ENCODE peak calls at places on chromosome 2, in four cellular contexts. H, G, A and E are unnamed samples.
A peak's percentile ranks its signal among the peaks of the same experiment; 100 is the strongest.

GRCh38 chr2:239946570-239947311 is 78.4 kb downstream of the NDUFA10 start:
- DNase-seq in H (no peak), G (peak; percentile 53), A (no peak), E (peak; percentile 59)

GRCh38 chr2:223459328-223459939 is 142.7 kb downstream of the SCG2 start:
- DNase-seq in H (no peak), G (no peak), A (no peak), E (no peak)

GRCh38 chr2:55403177-55403998 is 16.3 kb downstream of the CCDC88A start:
- DNase-seq in H (no peak), G (no peak), A (no peak), E (no peak)

GRCh38 chr2:160222546-160223281 is 22.6 kb upstream of the ITGB6 start:
- DNase-seq in H (no peak), G (no peak), A (no peak), E (no peak)

GRCh38 chr2:109102588-109103233 is 26.3 kb upstream of the SH3RF3 start:
- DNase-seq in H (peak; percentile 30), G (no peak), A (no peak), E (no peak)

GRCh38 chr2:149899390-149899789 is 311.8 kb upstream of the MMADHC start:
- DNase-seq in H (no peak), G (no peak), A (no peak), E (no peak)

GRCh38 chr2:240466579-240467148 is 31.2 kb downstream of the GPC1 start:
- DNase-seq in H (peak; percentile 1), G (peak; percentile 63), A (no peak), E (no peak)

GRCh38 chr2:5694016-5694690 is 2.0 kb downstream of the SOX11 start:
- DNase-seq in H (peak; percentile 64), G (no peak), A (no peak), E (no peak)

DNA sequence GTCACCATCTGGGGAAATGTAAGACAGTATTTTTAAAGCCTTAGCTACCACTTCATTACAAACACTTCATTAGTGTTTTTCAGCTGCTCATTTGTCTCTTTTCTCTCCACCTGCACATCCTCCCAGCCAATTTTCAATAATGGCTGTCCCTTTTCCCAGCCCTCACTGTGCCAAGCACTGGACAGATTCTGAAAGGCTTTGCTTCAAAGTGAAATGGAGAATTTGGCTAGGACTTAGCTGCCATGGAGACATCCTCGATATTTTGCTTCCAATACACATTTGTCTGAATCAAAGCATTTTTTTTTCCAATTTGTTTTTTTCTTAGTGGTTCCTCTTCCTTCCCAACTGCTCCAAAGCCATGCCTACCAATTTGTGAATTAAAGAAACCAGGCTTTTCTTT is 272.4 kb upstream of the NRXN1 start:
- DNase-seq in H (no peak), G (no peak), A (no peak), E (no peak)
- H3K4me3 ChIP-seq in H (no peak overlapping the region), G (no peak overlapping the region), A (no peak overlapping the region), E (no peak overlapping the region)

DNA sequence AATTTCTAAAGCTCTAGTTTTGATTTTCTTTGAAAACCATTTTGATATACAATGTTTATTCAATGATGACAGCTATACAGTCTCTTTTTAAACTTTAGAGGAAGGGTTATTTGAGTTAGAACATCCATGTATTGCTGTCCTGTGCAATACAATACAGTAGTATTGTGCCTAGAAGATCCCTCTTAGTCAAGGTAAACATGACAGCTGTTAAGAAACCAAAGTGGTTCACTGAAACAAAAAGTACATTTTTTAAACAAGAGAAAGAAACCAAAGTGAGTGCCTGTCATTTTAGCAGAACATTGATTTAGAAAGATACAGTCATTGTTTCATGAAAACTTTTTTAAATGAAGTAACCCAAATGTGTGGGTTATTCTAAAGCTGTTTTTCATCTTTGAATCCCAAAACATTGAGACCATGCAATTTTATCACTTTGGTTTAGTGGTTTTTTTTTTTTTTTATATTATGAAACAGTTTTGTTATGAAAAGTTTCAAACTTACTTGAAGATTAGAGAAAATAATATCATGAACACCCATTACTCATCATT is 15.5 kb downstream of the ITPRID2 start:
- DNase-seq in H (no peak), G (no peak), A (no peak), E (no peak)
- H3K4me1 ChIP-seq in H (peaks cover 11% of the 10 kb centered on the region), G (no peaks in the 10 kb centered on the region), A (no peaks in the 10 kb centered on the region), E (peaks cover 2% of the 10 kb centered on the region)

GRCh38 chr2:45860136-45861106 is 208.9 kb downstream of the PRKCE start:
- DNase-seq in H (peak; percentile 77), G (no peak), A (peak; percentile 39), E (no peak)
- H3K27ac ChIP-seq in H (peak overlapping the region; percentile 91), G (no peak overlapping the region), A (no peak overlapping the region), E (no peak overlapping the region)

DNA sequence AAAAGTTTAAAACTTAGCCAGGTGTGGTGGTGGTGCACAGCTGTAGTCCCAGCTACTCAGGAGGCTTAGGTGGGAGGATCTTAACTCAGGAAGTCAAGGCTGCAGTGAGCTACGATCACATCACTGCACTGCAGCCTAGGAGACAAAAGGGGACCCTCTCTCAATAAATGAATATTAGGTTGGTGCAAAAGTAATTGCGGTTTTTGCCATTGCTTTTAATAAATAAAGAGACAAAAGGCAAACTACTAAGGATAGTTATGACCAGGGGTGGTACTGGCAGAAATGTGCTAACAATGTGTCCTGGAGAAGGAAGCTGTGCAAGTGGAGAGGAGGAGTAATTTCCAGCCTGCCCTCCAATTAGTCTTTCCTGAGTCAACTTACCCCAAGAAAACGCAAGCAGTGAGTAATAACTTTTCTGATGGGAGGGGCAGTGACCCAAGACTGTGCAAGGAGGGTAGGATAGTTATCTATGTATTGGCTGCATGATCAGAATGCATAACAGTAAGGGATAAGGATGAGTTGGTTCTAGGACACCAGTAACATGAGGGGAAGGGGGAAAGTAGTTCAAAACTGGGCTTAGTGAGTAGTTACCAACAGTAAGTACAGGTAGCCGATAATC is 1.5 kb downstream of the EXOC6B start:
- DNase-seq in H (no peak), G (no peak), A (no peak), E (no peak)
- H3K4me3 ChIP-seq in H (no peak overlapping the region), G (peak overlapping the region; percentile 84), A (peak overlapping the region; percentile 94), E (no peak overlapping the region)

DNA sequence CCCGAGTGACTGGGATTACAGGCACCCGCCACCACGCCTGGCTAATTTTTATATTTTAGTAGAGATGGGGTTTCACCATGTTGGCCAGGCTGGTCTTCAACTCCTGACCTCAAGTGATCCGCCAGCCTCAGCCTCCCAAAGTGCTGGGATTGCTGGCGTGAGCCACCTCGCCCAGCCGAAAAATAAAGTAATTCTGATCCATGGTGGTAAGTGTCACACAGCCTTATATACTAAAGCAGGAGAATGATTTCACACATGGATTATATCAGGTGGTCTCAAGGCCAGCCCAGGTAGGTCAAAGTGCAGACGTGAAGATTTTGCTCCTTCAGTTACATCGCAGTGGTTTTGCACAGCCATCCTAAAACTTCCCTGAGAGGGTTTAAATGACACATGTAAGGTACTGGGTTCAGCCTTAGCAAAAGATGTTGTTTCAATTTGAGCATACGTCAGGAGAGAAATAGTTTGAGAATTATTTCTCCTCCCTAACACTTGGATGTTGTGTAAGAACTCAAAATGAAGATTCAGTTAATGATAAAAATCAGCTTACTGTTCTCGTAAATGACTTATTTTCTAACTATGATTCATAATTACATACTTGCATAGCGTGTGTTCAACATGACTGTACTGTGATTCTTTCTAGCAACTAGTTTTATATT is 93.0 kb upstream of the SLC39A10 start:
- DNase-seq in H (no peak), G (no peak), A (no peak), E (no peak)
- H3K4me1 ChIP-seq in H (peaks cover 60% of the 10 kb centered on the region), G (no peaks in the 10 kb centered on the region), A (no peaks in the 10 kb centered on the region), E (no peaks in the 10 kb centered on the region)

GRCh38 chr2:142037051-142037450 is 93.8 kb downstream of the LRP1B start:
- DNase-seq in H (no peak), G (no peak), A (no peak), E (no peak)
- H3K27ac ChIP-seq in H (no peak overlapping the region), G (no peak overlapping the region), A (no peak overlapping the region), E (no peak overlapping the region)

GRCh38 chr2:65605427-65606058 is 173.1 kb upstream of the SPRED2 start:
- DNase-seq in H (no peak), G (peak; percentile 73), A (no peak), E (no peak)
- H3K4me3 ChIP-seq in H (no peak overlapping the region), G (no peak overlapping the region), A (no peak overlapping the region), E (no peak overlapping the region)

GRCh38 chr2:69100220-69100723 is 87.3 kb downstream of the ANTXR1 start:
- DNase-seq in H (no peak), G (no peak), A (peak; percentile 29), E (no peak)
- H3K4me1 ChIP-seq in H (no peaks in the 10 kb centered on the region), G (no peaks in the 10 kb centered on the region), A (peaks cover 4% of the 10 kb centered on the region), E (peaks cover 3% of the 10 kb centered on the region)

DNA sequence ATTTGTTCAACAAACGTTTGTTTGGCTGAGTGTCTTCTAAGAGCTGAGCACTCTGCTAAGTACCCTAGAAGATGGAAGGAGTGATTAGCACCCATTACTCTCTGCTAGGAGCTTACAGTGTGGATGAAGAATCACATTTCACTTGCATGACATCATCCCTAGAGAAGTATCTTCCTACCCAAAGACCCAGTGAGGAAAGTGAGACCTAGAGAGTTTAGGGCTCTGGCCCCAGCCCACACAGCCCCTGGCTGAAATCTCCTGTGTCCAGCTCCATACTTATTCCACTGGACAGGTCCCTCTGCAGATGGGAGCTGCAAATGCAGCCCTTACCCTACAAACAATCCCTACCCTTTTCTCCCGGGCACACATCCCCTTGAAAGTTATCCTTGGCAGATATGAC is 26.8 kb upstream of the EPAS1 start:
- DNase-seq in H (no peak), G (no peak), A (no peak), E (no peak)
- H3K27ac ChIP-seq in H (no peak overlapping the region), G (no peak overlapping the region), A (no peak overlapping the region), E (no peak overlapping the region)